ENCODE peak calls at places on chromosomes 3 and 15, in nine cellular contexts. Y is islet precursor cell, C is cardiac fibroblast, T is choroid plexus epithelial cell, A is cortex of kidney, K is SK-N-DZ, H is C1 segment of cervical spinal cord, V is GM04504, P is PC-9. Z is an unnamed sample.

GRCh38 chr3:57006048-57006709 is 54.3 kb upstream of the SPATA12 start:
- DNase-seq in H (no peak), K (no peak), V (no peak), P (peak; percentile 48), A (no peak), C (no peak), Y (no peak), T (no peak), Z (no peak)

GRCh38 chr3:139308156-139309017 is 35.4 kb upstream of the MRPS22 start:
- DNase-seq in P (no peak), A (no peak), Y (no peak), H (no peak), C (no peak), T (no peak), K (peak; percentile 37), V (no peak), Z (no peak)

GRCh38 chr15:48856947-48857346 is 21.0 kb upstream of the EID1 start:
- DNase-seq in T (peak; percentile 85), K (no peak), V (no peak), P (no peak), H (no peak), Y (peak; percentile 74), C (no peak), A (no peak), Z (peak; percentile 30)

GRCh38 chr15:90419738-90420487 is 31.9 kb downstream of the IQGAP1 start:
- DNase-seq in K (no peak), Y (no peak), T (peak; percentile 82), V (no peak), C (peak; percentile 87), H (no peak), P (peak; percentile 11), A (no peak), Z (no peak)

GRCh38 chr15:66936115-66936863 is 129.1 kb upstream of the SMAD3 start:
- DNase-seq in Y (peak; percentile 42), T (no peak), A (no peak), P (no peak), C (peak; percentile 35), V (peak; percentile 46), H (no peak), K (no peak), Z (peak; percentile 69)

GRCh38 chr3:128278130-128278529 is 124.8 kb downstream of the EEFSEC start:
- DNase-seq in A (no peak), K (no peak), V (no peak), H (no peak), T (no peak), P (no peak), C (no peak), Y (peak; percentile 19), Z (no peak)

GRCh38 chr3:36244728-36245127 is 135.6 kb upstream of the STAC start:
- DNase-seq in A (no peak), P (no peak), K (no peak), C (peak; percentile 61), H (no peak), V (no peak), T (peak; percentile 70), Y (no peak), Z (no peak)

GRCh38 chr15:49758856-49759255 is 138.0 kb downstream of the DTWD1 start:
- DNase-seq in P (no peak), V (no peak), T (peak; percentile 21), K (no peak), C (no peak), H (no peak), Y (no peak), A (no peak), Z (no peak)

GRCh38 chr15:73346735-73347312 is 21.9 kb downstream of the HCN4 start:
- DNase-seq in H (no peak), C (peak; percentile 19), K (no peak), P (peak; percentile 61), A (no peak), Y (peak; percentile 90), T (peak; percentile 41), V (no peak), Z (peak; percentile 50)

GRCh38 chr3:5197470-5198312 is 10.2 kb downstream of the EDEM1 start:
- DNase-seq in T (peak; percentile 89), P (no peak), C (peak; percentile 73), V (no peak), A (no peak), Y (no peak), K (no peak), H (no peak), Z (no peak)

GRCh38 chr3:110969229-110970211 is 102.1 kb upstream of the NECTIN3 start:
- DNase-seq in A (no peak), Y (no peak), H (no peak), P (no peak), C (no peak), K (no peak), V (no peak), T (no peak), Z (no peak)

Z was measured in cardiac muscle cell.